ENCODE peak calls at places on chromosomes 7 and 10, in seven cellular contexts. S is left ventricle myocardium superior; A is activated CD4-positive, alpha-beta T cell treated with anti-CD3 and anti-CD28 coated beads, Interleukin-2, amount 10 ng/mL, durations not matched to agents 7 days and 5 days; Q is astrocyte of the spinal cord; N is A549; X is HTR-8/SVneo; R is HCEC 1CT. D is an unnamed sample.

GRCh38 chr7:139118234-139118802 is 8.8 kb upstream of the ZC3HAV1 start:
- DNase-seq in N (peak), S (no peak), R (peak), X (no peak), Q (peak), A (no peak), D (no peak)

GRCh38 chr7:36372156-36372555 is 17.5 kb upstream of the ANLN start:
- DNase-seq in A (no peak), S (no peak), N (no peak), X (peak), R (no peak), Q (no peak), D (no peak)

GRCh38 chr10:129852829-129853228 is 111.2 kb downstream of the EBF3 start:
- DNase-seq in R (no peak), N (no peak), S (no peak), Q (no peak), A (no peak), X (no peak), D (no peak)

GRCh38 chr7:83985766-83986165 is 208.8 kb downstream of the SEMA3A start:
- DNase-seq in Q (no peak), X (no peak), R (no peak), S (no peak), N (no peak), A (no peak), D (no peak)

GRCh38 chr10:124223711-124224085 is 130.3 kb upstream of the CHST15 start:
- DNase-seq in A (no peak), Q (no peak), R (no peak), X (no peak), N (no peak), S (no peak), D (no peak)

GRCh38 chr7:107208563-107208962 is 39.8 kb downstream of the HBP1 start:
- DNase-seq in A (no peak), X (no peak), Q (no peak), S (no peak), N (no peak), R (no peak), D (no peak)

GRCh38 chr7:98563183-98563495 is 53.9 kb upstream of the NPTX2 start:
- DNase-seq in S (no peak), X (no peak), R (no peak), A (no peak), N (no peak), Q (no peak), D (no peak)

GRCh38 chr7:99128076-99128950 is 15.6 kb downstream of the SMURF1 start:
- DNase-seq in Q (no peak), A (no peak), S (no peak), X (no peak), R (no peak), N (no peak), D (no peak)

GRCh38 chr10:96017227-96017687 is 26.1 kb upstream of the CCNJ start:
- DNase-seq in R (peak), Q (peak), S (no peak), N (peak), X (peak), A (peak), D (no peak)

GRCh38 chr10:132104471-132105301 is 38.9 kb downstream of the JAKMIP3 start:
- DNase-seq in A (no peak), Q (no peak), N (no peak), X (no peak), S (no peak), R (no peak), D (peak)

GRCh38 chr10:86261470-86261869 is 105.1 kb downstream of the GRID1 start:
- DNase-seq in S (no peak), N (no peak), X (no peak), A (no peak), Q (no peak), R (no peak), D (no peak)

GRCh38 chr7:7911756-7912155 is 56.8 kb upstream of the GLCCI1 start:
- DNase-seq in R (no peak), N (no peak), Q (no peak), X (no peak), A (no peak), S (no peak), D (no peak)

GRCh38 chr10:29668628-29669027 is 33.9 kb upstream of the SVIL start:
- DNase-seq in X (no peak), N (peak), R (no peak), A (no peak), S (no peak), Q (peak), D (no peak)

GRCh38 chr7:81158189-81158588 is 239.3 kb upstream of the SEMA3C start:
- DNase-seq in Q (peak), N (peak), X (no peak), S (no peak), R (no peak), A (no peak), D (no peak)

GRCh38 chr7:46229409-46229808 is 308.3 kb upstream of the IGFBP3 start:
- DNase-seq in X (no peak), Q (peak), N (peak), A (no peak), S (no peak), R (peak), D (no peak)

GRCh38 chr7:49718755-49719154 is 54.7 kb upstream of the VWC2 start:
- DNase-seq in R (no peak), A (no peak), N (no peak), Q (no peak), S (no peak), X (no peak), D (no peak)

GRCh38 chr7:107995184-107996071 is 7.5 kb downstream of the LAMB1 start:
- DNase-seq in Q (peak), R (peak), N (peak), X (peak), S (no peak), A (no peak), D (no peak)

GRCh38 chr7:155809947-155810606 is 2.2 kb downstream of the SHH start:
- DNase-seq in X (no peak), A (no peak), S (no peak), Q (no peak), R (no peak), N (no peak), D (no peak)

GRCh38 chr10:46555366-46555712 is 1.1 kb downstream of the GPRIN2 start:
- DNase-seq in R (no peak), Q (no peak), X (no peak), N (no peak), S (no peak), A (peak), D (no peak)

GRCh38 chr10:61836888-61837747 is 64.4 kb upstream of the ARID5B start:
- DNase-seq in Q (peak), N (peak), S (no peak), R (peak), X (peak), A (no peak), D (no peak)

GRCh38 chr10:79239930-79240713 is 107.1 kb upstream of the PPIF start:
- DNase-seq in A (no peak), X (peak), Q (peak), S (no peak), N (no peak), R (no peak), D (no peak)

GRCh38 chr7:496528-497295 is 22.9 kb downstream of the PDGFA start:
- DNase-seq in R (no peak), Q (no peak), S (peak), A (no peak), X (no peak), N (no peak), D (no peak)

GRCh38 chr10:92222603-92223275 is 68.1 kb downstream of the CPEB3 start:
- DNase-seq in S (no peak), R (peak), Q (peak), X (peak), A (no peak), N (no peak), D (no peak)

GRCh38 chr10:132443998-132444876 is 47.2 kb downstream of the PWWP2B start:
- DNase-seq in N (no peak), S (no peak), X (no peak), Q (no peak), A (peak), R (no peak), D (no peak)